ENCODE peak calls at places on chromosomes 1 and 21, in four cellular contexts. Q is NCI-H187; D is neural crest cell; Z is stimulated activated CD4-positive, alpha-beta T cell treated with anti-CD3 and anti-CD28 coated beads, Interleukin-15, amount 100 ng/mL, for 1 hour. G is an unnamed sample.

GRCh38 chr21:44618909-44619308 is 7.0 kb downstream of the KRTAP10-8 start:
- DNase-seq in Q (no peak), D (no peak), Z (peak; percentile 34), G (no peak)

GRCh38 chr1:226495716-226496115 is 52.8 kb upstream of the STUM start:
- DNase-seq in Q (no peak), D (no peak), Z (no peak), G (no peak)

GRCh38 chr1:111690306-111690617 is 48.9 kb downstream of the INKA2 start:
- DNase-seq in Q (no peak), D (no peak), Z (no peak), G (no peak)

GRCh38 chr1:101587749-101588148 is 350.9 kb downstream of the S1PR1 start:
- DNase-seq in Q (no peak), D (no peak), Z (no peak), G (peak; percentile 81)

GRCh38 chr1:14765773-14766172 is 167.3 kb downstream of the KAZN start:
- DNase-seq in Q (no peak), D (no peak), Z (no peak), G (peak; percentile 84)

GRCh38 chr1:46616277-46617107 is at the start of gene MOB3C:
- DNase-seq in Q (no peak), D (peak; percentile 39), Z (peak; percentile 36), G (peak; percentile 93)

GRCh38 chr1:203287109-203287893 is 18.0 kb upstream of the BTG2 start:
- DNase-seq in Q (peak; percentile 55), D (no peak), Z (peak; percentile 66), G (peak; percentile 88)

GRCh38 chr1:52659356-52659755 is 26.4 kb downstream of the SHISAL2A start:
- DNase-seq in Q (no peak), D (no peak), Z (no peak), G (no peak)

G was measured in kidney.